ENCODE peak calls at places on chromosome 11, in nine cellular contexts. I, J, E, X, T, D, B, S and U are unnamed samples.

GRCh38 chr11:123301696-123302400 is 106.8 kb upstream of the CLMP start:
- DNase-seq in D (peak), J (peak), I (peak), E (peak), B (peak), X (peak), T (peak), S (no peak), U (peak)

GRCh38 chr11:111561801-111562325 is 21.3 kb downstream of the LAYN start:
- DNase-seq in S (no peak), B (no peak), T (no peak), I (no peak), E (peak), D (peak), X (no peak), J (no peak), U (peak)

GRCh38 chr11:8017894-8018741 is 31.0 kb downstream of the EIF3F start:
- DNase-seq in D (peak), J (no peak), S (peak), T (no peak), B (peak), X (no peak), I (no peak), E (no peak), U (peak)

GRCh38 chr11:107860688-107861087 is 2.1 kb upstream of the SLC35F2 start:
- DNase-seq in S (no peak), E (no peak), B (no peak), D (no peak), T (no peak), I (no peak), J (no peak), X (no peak), U (no peak)

GRCh38 chr11:103881518-103882070 is 154.8 kb upstream of the DDI1 start:
- DNase-seq in D (no peak), S (no peak), X (no peak), T (no peak), J (no peak), I (no peak), E (peak), B (no peak), U (no peak)

GRCh38 chr11:117356126-117356761 is 28.6 kb downstream of the CEP164 start:
- DNase-seq in S (no peak), D (no peak), E (no peak), I (no peak), J (no peak), T (no peak), X (no peak), B (no peak), U (no peak)

GRCh38 chr11:78025378-78025777 is 2.3 kb upstream of the KCTD14 start:
- DNase-seq in D (no peak), X (no peak), T (no peak), E (no peak), B (no peak), S (no peak), J (no peak), I (no peak), U (no peak)

GRCh38 chr11:13923716-13924650 is 38.5 kb upstream of the SPON1 start:
- DNase-seq in B (no peak), J (no peak), T (no peak), X (no peak), S (no peak), D (no peak), I (no peak), E (no peak), U (no peak)

GRCh38 chr11:365831-366230 is 3.5 kb upstream of the B4GALNT4 start:
- DNase-seq in S (no peak), E (no peak), J (no peak), B (no peak), T (no peak), D (no peak), X (no peak), I (no peak), U (no peak)

GRCh38 chr11:360326-361280 is 8.7 kb upstream of the B4GALNT4 start:
- DNase-seq in E (no peak), X (no peak), S (peak), T (no peak), I (no peak), D (no peak), B (no peak), J (no peak), U (no peak)

GRCh38 chr11:364991-365390 is 4.3 kb upstream of the B4GALNT4 start:
- DNase-seq in E (no peak), B (no peak), D (no peak), X (no peak), S (no peak), T (no peak), J (no peak), I (no peak), U (no peak)

GRCh38 chr11:362642-363442 is 6.5 kb upstream of the B4GALNT4 start:
- DNase-seq in T (no peak), D (no peak), J (no peak), S (no peak), E (no peak), I (no peak), B (no peak), X (no peak), U (no peak)

DNA sequence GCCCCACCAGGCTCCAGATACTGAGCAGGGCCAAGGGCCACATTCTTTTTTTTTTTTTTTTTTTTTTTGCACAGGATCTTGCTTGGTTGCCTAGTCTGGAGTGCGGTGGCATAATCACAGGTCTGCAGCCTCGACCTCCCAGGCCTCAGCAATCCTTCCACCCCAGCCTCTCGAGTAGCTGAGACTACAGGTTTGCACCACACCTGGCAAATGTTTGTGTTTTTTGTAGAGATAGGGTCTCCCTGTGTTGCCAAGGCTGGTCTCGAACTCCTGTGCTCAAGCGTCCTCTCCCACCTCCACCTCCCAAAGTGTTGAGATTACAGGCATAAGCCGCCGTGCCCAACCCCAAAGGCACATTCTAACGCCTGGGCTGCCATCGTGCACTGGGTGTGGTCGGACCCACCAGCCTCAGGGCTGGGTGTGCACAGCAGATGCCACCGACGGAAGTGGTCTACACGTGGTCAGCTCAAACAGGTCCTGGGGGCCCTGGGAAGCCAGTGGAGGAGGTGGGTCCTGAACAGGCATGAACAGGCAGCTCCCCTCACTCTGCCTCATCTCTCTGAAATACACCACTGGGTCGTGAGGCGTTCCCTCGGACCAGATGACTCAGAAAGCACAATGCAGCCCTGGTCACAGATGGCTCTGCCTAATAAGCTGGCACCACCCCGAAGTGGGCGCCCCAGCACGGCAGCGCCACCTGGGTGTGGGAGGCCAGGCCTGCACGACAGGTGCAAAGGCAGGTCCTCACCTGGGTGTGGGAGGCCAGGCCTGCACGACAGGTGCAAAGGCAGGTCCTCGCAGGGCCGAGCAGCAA is 5.1 kb upstream of the B4GALNT4 start:
- DNase-seq in J (peak), D (no peak), S (no peak), B (peak), X (no peak), T (peak), I (no peak), E (no peak), U (peak)
- TF ChIP-seq CTCF in J (peak), D (peak), S (no peak), B (peak), X (no peak), T (peak), I (peak), E (peak), U (peak)

DNA sequence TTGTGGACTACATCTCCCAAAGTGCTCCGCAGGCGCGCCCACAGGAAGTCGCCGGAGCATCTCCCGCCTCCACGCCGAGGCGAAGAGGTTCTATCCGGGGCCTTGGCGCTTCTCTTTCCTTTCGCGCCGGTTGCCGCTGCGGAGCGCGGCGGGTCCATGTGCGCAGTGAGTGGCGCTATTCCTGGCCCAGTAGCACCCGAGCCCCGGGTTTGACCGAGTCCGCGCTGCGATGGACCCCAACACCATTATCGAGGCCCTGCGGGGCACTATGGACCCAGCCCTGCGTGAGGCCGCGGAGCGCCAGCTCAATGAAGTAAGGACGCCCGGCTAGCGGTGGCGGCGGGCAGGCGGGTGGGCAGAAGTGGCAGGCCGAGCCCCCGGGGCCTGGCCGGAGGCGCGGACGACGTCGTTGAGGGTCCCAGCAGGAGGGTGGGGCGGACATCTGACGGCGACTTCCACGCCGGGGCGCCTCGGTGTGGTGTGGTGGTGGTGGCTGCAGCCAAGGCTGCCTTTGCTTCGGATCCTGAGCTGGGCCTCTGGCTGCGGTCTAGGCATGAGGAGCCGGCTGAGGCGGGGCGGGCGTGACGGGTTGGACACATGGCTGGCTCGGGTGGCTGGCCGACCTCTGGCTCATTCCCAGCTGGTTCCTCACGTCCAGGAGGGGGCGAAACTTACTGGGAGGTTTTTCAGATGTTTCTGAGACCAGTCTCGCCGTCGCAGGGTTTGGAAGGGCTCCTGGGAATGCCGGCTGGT is at the start of gene IPO7:
- DNase-seq in T (peak), S (peak), I (peak), E (peak), J (peak), B (peak), X (peak), D (peak), U (peak)
- TF ChIP-seq CTCF in T (no peak), S (no peak), I (peak), E (peak), J (no peak), B (no peak), X (no peak), D (peak), U (peak)

GRCh38 chr11:129938764-129939163 is 43.4 kb upstream of the NFRKB start:
- DNase-seq in D (no peak), X (no peak), J (no peak), E (no peak), T (no peak), I (no peak), B (no peak), S (no peak), U (no peak)

GRCh38 chr11:129937592-129938238 is 42.3 kb upstream of the NFRKB start:
- DNase-seq in T (no peak), I (no peak), B (no peak), S (no peak), D (no peak), J (no peak), X (no peak), E (no peak), U (no peak)

GRCh38 chr11:129933262-129933661 is 37.9 kb upstream of the NFRKB start:
- DNase-seq in T (no peak), J (no peak), X (no peak), I (no peak), B (no peak), S (no peak), E (peak), D (no peak), U (no peak)

GRCh38 chr11:129933866-129934265 is 38.5 kb upstream of the NFRKB start:
- DNase-seq in D (no peak), B (no peak), I (no peak), J (no peak), S (no peak), T (no peak), E (no peak), X (no peak), U (no peak)

GRCh38 chr11:129935723-129936122 is 40.3 kb upstream of the NFRKB start:
- DNase-seq in S (no peak), E (no peak), I (no peak), D (no peak), B (no peak), X (no peak), J (no peak), T (no peak), U (no peak)
- TF ChIP-seq CTCF in S (no peak), E (no peak), I (no peak), D (no peak), B (no peak), X (no peak), J (no peak), T (no peak), U (no peak)

GRCh38 chr11:125055107-125055715 is 7.9 kb upstream of the SLC37A2 start:
- DNase-seq in T (no peak), E (no peak), I (no peak), S (no peak), B (no peak), D (no peak), J (no peak), X (no peak), U (no peak)
- TF ChIP-seq CTCF in T (no peak), E (no peak), I (no peak), S (no peak), B (no peak), D (no peak), J (no peak), X (no peak), U (no peak)

GRCh38 chr11:119491753-119492455 is 68.9 kb upstream of the THY1 start:
- DNase-seq in I (no peak), X (no peak), J (no peak), D (no peak), T (no peak), B (no peak), E (peak), S (no peak), U (peak)
- TF ChIP-seq CTCF in I (peak), X (no peak), J (no peak), D (peak), T (no peak), B (no peak), E (peak), S (no peak), U (peak)

GRCh38 chr11:59668188-59668949 is 468 bp downstream of the PATL1 start:
- DNase-seq in D (peak), X (peak), T (no peak), E (peak), B (peak), S (peak), J (no peak), I (peak), U (peak)
- TF ChIP-seq CTCF in D (peak), X (no peak), T (peak), E (peak), B (no peak), S (no peak), J (no peak), I (no peak), U (peak)

DNA sequence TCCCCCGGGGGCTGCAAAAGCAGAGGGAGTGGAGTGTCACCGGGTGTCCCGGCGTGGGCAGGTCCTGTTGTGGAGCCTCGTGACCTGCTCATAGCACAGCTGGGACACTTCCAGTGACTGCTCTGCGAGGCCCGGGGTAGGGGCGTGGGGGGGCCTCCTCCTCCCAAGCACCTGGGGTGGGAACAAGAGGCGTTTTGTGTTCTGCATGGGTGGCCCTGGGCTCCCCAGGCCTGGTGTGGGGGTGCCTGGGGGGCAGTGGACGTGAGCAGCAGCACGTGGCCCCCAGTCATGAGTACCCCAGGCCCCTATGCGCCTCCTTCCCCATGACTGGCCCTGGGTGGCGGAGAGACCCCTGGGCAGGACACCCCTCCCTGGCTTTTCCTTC is 104.7 kb downstream of the KCNQ1 start:
- DNase-seq in I (no peak), D (no peak), S (no peak), E (no peak), J (no peak), T (no peak), B (no peak), X (no peak), U (no peak)
- TF ChIP-seq CTCF in I (no peak), D (no peak), S (no peak), E (no peak), J (no peak), T (no peak), B (no peak), X (no peak), U (no peak)

DNA sequence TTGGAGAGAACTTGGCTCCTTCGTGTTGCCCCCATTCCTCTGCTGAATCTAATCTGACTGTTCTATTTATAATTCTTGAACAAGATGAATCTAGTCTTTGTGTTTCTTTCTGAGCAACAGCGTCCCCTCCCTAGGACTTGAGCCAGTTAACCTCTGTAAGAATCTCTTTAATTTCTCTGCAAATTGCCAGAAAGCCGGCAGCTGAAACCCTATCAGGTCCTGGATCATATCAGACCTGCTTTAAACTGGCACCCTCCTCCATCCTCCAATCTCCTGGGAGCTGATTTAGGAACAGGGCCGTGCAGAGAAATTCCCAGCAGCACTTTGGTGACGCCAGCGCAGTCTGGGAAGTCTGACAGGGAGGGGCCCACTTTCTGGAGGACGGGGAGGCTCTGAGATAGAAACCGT is 289.2 kb upstream of the SORL1-AS1 start:
- DNase-seq in X (peak), D (peak), S (peak), E (peak), T (no peak), B (peak), I (peak), J (no peak), U (no peak)
- TF ChIP-seq CTCF in X (no peak), D (no peak), S (no peak), E (peak), T (no peak), B (no peak), I (peak), J (no peak), U (no peak)

GRCh38 chr11:5007561-5007960 is 12.9 kb downstream of the OR51L1 start:
- DNase-seq in X (no peak), I (no peak), J (no peak), S (no peak), E (no peak), T (no peak), D (no peak), B (no peak), U (no peak)

DNA sequence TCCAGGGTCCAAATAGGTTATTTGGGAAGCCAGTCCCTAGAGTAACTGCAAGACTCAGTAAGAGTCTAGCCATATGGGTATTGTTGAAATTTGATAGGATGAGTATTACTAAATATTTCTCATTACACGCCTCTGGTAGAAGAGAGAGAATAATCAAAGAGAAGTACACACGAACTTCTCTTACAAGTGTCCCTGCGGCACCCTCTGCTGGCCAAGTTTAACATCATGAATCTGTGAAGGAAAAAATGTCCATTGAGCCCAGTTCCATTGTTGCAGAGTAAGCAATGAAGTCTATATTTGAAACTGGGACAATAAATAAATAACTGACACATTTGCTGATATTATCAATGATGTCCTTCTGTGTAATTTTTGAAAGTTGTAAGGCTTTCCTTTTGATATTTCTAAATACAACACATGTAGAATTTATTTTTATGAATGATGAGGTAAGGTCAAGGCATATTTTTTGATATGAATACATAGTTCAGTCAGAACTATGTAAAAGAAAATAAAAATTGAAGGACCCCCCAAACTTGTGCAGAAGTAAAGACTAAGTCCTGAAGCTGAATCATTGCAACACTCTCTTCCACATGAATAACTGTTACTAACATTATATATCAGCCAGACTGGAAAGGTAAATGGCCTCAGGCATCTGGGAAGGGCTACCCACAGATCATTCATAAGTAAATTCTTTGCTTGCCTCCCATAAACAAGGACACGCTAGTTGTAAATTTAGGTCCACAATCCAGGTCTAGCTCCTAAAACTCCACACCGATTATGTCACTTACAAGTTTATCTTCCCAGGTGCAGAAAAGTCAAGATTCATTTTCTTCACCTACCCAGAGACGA is 10.0 kb downstream of the OR51L1 start:
- DNase-seq in X (no peak), E (peak), D (peak), B (peak), T (no peak), S (no peak), J (no peak), I (peak), U (peak)
- TF ChIP-seq CTCF in X (no peak), E (peak), D (peak), B (peak), T (no peak), S (peak), J (no peak), I (peak), U (peak)

GRCh38 chr11:74870485-74870884 is 78.4 kb downstream of the XRRA1 start:
- DNase-seq in T (no peak), D (peak), I (no peak), X (no peak), E (peak), S (no peak), B (no peak), J (no peak), U (peak)
- TF ChIP-seq CTCF in T (no peak), D (peak), I (peak), X (no peak), E (peak), S (no peak), B (no peak), J (no peak), U (peak)